ENCODE peak calls at places on chromosomes 6 and 20, in nine cellular contexts. C is mammary epithelial cell; X is CD4-positive, CD25-positive, alpha-beta regulatory T cell; P is H9; I is left ventricle myocardium inferior; Q is upper lobe of right lung; A is GM12878; Z is colonic mucosa; S is right atrium auricular region. O is an unnamed sample. For H3K27me3 and H3K4me1, the result is how much of the 10 kb centered on the place peaks cover.

GRCh38 chr20:25005220-25005619 is 12.7 kb upstream of the APMAP start:
- DNase-seq in S (no peak), Q (peak), A (no peak), X (no peak), Z (peak), P (peak), I (no peak), C (no peak), O (no peak)

GRCh38 chr6:109610555-109610954 is 80.4 kb downstream of the AK9 start:
- DNase-seq in P (no peak), A (no peak), Q (no peak), C (no peak), I (no peak), Z (no peak), X (no peak), S (no peak), O (no peak)

GRCh38 chr6:129623008-129623732 is 86.8 kb downstream of the ARHGAP18 start:
- DNase-seq in P (no peak), A (no peak), C (peak), I (no peak), Z (no peak), S (no peak), X (no peak), Q (no peak), O (no peak)

GRCh38 chr20:53622247-53623114 is 28.8 kb upstream of the ZNF217 start:
- DNase-seq in P (no peak), Q (no peak), A (peak), X (no peak), S (no peak), C (no peak), Z (no peak), I (no peak), O (no peak)

GRCh38 chr6:141000917-141001316 is 1131.8 kb upstream of the GJE1 start:
- DNase-seq in Q (no peak), I (no peak), X (no peak), A (no peak), Z (no peak), S (no peak), P (no peak), C (no peak), O (no peak)

GRCh38 chr6:19535351-19535750 is 301.8 kb upstream of the ID4 start:
- DNase-seq in S (no peak), A (no peak), C (peak), X (no peak), P (no peak), I (no peak), Z (no peak), Q (no peak), O (no peak)

GRCh38 chr6:50655848-50656453 is 57.4 kb upstream of the TFAP2D start:
- DNase-seq in Z (no peak), C (no peak), P (no peak), S (no peak), I (no peak), X (no peak), Q (no peak), A (no peak), O (no peak)

GRCh38 chr6:56642366-56643261 is at the start of gene DST:
- DNase-seq in P (no peak), X (no peak), I (no peak), S (no peak), C (peak), Q (no peak), A (no peak), Z (no peak), O (no peak)

GRCh38 chr6:34560366-34561226 is 4.5 kb upstream of the SPDEF start:
- DNase-seq in Q (no peak), P (no peak), S (no peak), A (no peak), Z (no peak), C (no peak), X (no peak), I (peak), O (no peak)

DNA sequence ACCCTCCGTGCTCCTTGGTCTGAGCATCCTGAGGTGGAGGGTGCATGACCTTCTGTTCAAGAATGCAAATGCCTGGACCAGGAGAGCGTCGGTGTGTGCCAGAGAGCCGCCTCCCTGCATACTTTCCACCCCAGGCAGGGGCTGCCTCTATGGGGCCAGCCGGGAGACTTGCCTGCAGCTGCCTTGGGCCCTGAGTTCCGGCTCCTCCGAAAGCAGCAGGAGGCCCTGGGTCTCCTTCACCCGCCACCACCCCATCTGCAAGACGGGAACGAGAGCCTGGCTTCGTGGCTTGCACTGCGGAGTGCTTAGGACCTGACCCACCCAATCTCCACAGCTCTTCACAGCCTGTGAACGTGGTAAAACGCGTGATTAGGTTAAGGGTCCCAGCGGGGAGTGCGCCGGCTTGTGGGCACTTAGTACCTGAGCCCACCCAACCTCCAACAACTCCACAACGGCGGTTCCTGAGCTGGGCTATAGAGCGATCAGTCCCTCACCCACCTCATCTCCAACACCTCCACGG is 16.4 kb downstream of the BHLHE23 start:
- DNase-seq in C (no peak), S (no peak), I (no peak), P (no peak), Q (no peak), A (no peak), Z (no peak), X (no peak), O (no peak)
- H3K27me3 ChIP-seq in C (under half), S (under half), I (half or more), P (under half), Q (under half), A (under half), Z (under half), X (under half), O (under half)

GRCh38 chr6:142074516-142074915 is 58.2 kb upstream of the GJE1 start:
- DNase-seq in X (no peak), Z (no peak), Q (no peak), S (no peak), I (no peak), C (no peak), A (no peak), P (no peak), O (no peak)
- H3K4me1 ChIP-seq in X (under half), Z (under half), Q (under half), S (under half), I (under half), C (under half), A (under half), P (under half), O (under half)

GRCh38 chr6:163793584-163793983 is 379.1 kb downstream of the QKI start:
- DNase-seq in C (peak), P (no peak), S (no peak), A (no peak), Q (no peak), X (no peak), I (no peak), Z (no peak), O (no peak)
- H3K27ac ChIP-seq in C (no peak), P (no peak), S (no peak), A (no peak), Q (no peak), X (no peak), I (no peak), Z (no peak), O (no peak)

DNA sequence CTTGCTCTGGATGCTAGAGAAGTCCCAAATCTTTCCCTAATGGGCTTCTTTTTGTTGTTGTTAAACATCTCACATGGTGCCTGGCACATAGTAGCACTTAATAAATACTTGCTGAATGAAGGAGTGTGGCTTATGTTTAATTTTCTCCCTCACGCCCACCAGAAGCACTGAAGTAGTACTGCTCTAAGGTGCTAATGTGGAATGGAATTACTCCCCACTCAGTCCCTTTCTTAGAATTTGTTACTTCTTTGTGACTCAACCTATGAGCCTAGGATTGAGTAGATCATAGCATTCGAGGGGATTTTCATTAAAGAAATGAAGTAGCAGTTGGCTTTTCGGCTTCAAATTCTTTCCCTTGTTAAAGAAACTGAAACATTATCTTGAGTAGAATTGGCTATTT is 192.8 kb downstream of the CLIC5 start:
- DNase-seq in A (no peak), Z (no peak), I (no peak), X (no peak), S (no peak), C (no peak), P (no peak), Q (no peak), O (no peak)
- H3K27me3 ChIP-seq in A (under half), Z (under half), I (under half), X (under half), S (under half), C (under half), P (under half), Q (under half), O (under half)

DNA sequence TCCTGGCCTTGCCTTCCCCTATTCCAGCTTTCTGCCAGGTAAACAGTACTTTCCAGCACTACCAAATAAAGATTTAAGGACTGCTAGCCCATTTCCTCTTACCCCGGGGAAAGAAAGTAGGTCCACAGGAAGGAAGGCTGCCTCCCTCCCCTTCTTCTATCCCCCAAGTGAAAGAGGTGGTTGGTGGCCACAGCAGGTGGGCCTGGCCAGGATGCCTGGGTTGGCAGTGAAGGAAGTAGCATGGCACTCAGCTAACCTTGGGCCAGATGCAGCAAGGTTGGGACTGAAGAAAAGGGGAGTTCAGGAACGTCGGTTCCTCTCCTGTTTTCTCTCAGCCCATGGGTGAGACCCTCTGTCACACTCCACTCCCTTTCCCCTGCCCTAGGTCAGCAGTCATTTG is 8.9 kb downstream of the NFKBIL1 start:
- DNase-seq in P (no peak), C (no peak), X (no peak), Z (no peak), S (no peak), I (no peak), A (no peak), Q (no peak), O (no peak)
- H3K4me1 ChIP-seq in P (under half), C (under half), X (under half), Z (under half), S (under half), I (under half), A (half or more), Q (under half), O (under half)

GRCh38 chr6:31204751-31205145 is 34.3 kb upstream of the POU5F1 start:
- DNase-seq in Q (no peak), A (no peak), Z (peak), I (no peak), X (no peak), C (no peak), S (no peak), P (no peak), O (no peak)
- H3K27ac ChIP-seq in Q (peak), A (peak), Z (peak), I (peak), X (peak), C (peak), S (peak), P (no peak), O (no peak)

GRCh38 chr20:60786686-60787217 is 465.3 kb upstream of the CDH4 start:
- DNase-seq in A (no peak), Q (no peak), Z (no peak), S (no peak), I (no peak), C (no peak), P (no peak), X (no peak), O (no peak)
- H3K27me3 ChIP-seq in A (under half), Q (under half), Z (under half), S (under half), I (half or more), C (under half), P (under half), X (under half), O (under half)

DNA sequence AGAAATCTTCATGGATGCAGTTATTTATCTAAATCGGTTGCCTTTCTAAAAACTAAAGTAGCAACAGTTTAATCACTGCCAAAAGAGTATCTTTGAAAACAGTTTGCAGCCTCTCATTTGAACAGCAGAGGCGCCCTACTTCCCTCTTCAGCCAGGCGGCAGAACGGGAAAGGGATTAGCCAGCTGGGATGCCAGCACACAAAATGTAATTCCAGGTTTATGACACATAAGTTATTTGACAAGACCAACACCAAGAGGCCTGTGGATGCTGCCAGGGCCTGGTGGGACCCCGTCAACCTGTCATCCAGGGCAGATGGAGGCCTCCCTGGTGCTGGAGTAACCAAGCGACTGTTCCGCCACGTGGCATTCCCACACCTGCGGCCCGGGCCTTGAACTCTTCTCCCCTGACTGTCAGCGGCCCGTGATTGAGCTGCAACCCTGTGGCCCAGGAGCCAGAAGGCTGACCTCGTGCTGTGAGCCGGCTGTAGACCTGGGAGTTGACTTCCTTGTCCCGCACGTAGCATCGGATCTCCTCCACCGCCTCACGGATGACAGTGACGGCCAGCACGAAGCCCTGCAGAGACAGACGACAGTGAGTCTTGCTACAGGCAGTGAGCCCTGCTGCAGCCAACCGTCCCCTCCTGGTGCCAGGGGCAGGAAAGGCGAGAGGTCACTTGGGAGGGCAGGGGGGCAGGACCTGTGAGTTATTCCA is 55.5 kb downstream of the ATP9A start:
- DNase-seq in I (no peak), Q (no peak), X (no peak), Z (no peak), S (no peak), A (no peak), P (peak), C (no peak), O (no peak)
- H3K4me1 ChIP-seq in I (under half), Q (under half), X (under half), Z (under half), S (under half), A (under half), P (under half), C (under half), O (under half)

GRCh38 chr6:121956782-121957181 is 442.7 kb upstream of the HSF2 start:
- DNase-seq in P (no peak), A (no peak), S (no peak), X (no peak), Z (no peak), Q (no peak), I (no peak), C (no peak), O (no peak)

GRCh38 chr6:121951918-121952379 is 447.5 kb upstream of the HSF2 start:
- DNase-seq in A (no peak), C (peak), P (no peak), I (no peak), Q (no peak), S (no peak), Z (no peak), X (no peak), O (peak)

GRCh38 chr6:121951077-121951476 is 448.4 kb upstream of the HSF2 start:
- DNase-seq in Z (no peak), Q (no peak), C (no peak), P (no peak), I (no peak), A (no peak), S (no peak), X (no peak), O (no peak)
- H3K27ac ChIP-seq in Z (no peak), Q (no peak), C (no peak), P (no peak), I (no peak), A (no peak), S (no peak), X (no peak), O (no peak)